ENCODE peak calls at places on chromosomes 5 and 9, in four cellular contexts. O is BJ, K is brain microvascular endothelial cell, G is NT2/D1. J is an unnamed sample. For H3K36me3 and H3K27me3, the result is how much of the 10 kb centered on the place peaks cover.

GRCh38 chr5:142637871-142638270 is 48.0 kb downstream of the FGF1 start:
- DNase-seq in O (no peak), K (no peak), G (no peak), J (no peak)

GRCh38 chr5:36355513-36355912 is 53.8 kb upstream of the RANBP3L start:
- DNase-seq in O (no peak), K (no peak), G (no peak), J (no peak)

GRCh38 chr5:132474131-132474723 is 16.3 kb downstream of the IRF1 start:
- DNase-seq in O (no peak), K (no peak), G (no peak), J (no peak)

GRCh38 chr9:3858961-3859360 is 333.2 kb upstream of the RFX3 start:
- DNase-seq in O (no peak), K (no peak), G (no peak), J (no peak)

GRCh38 chr9:120946259-120946658 is 19.7 kb upstream of the TRAF1 start:
- DNase-seq in O (no peak), K (no peak), G (no peak), J (no peak)

GRCh38 chr9:91086657-91087563 is 274.8 kb downstream of the AUH start:
- DNase-seq in O (no peak), K (no peak), G (no peak), J (no peak)

GRCh38 chr5:14190194-14191164 is 47.3 kb downstream of the TRIO start:
- DNase-seq in O (peak), K (peak), G (no peak), J (peak)

GRCh38 chr9:133528001-133528886 is 3.5 kb upstream of the MYMK start:
- DNase-seq in O (no peak), K (no peak), G (no peak), J (no peak)

GRCh38 chr5:137997726-137998213 is 35.1 kb downstream of the FAM13B start:
- DNase-seq in O (no peak), K (peak), G (no peak), J (no peak)

GRCh38 chr5:173452098-173452497 is 123.9 kb upstream of the STC2 start:
- DNase-seq in O (peak), K (peak), G (no peak), J (no peak)

DNA sequence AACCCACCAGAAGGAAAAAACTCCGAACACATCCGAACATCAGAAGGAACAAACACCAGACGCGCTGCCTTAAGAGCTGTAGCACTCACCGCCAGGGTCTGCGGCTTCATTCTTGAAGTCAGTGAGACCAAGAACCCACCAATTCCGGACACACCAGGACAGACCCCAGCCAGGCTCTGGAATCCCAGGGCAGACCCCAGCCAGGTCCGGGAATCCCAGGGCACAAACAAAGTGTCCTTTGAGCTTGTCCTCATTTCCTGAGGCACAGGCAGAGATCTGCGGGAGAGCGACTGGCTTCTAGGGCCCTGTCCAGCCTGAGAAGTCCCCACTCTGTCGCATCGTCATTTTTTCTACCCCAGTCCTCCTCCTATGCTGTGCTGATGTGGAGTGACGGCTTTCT is 461.1 kb downstream of the ACTL7B start:
- DNase-seq in O (no peak), K (no peak), G (no peak), J (no peak)
- H3K36me3 ChIP-seq in O (under half), K (under half), G (under half), J (under half)

GRCh38 chr9:137138058-137138697 is 776 bp upstream of the GRIN1 start:
- DNase-seq in O (no peak), K (no peak), G (no peak), J (no peak)
- H3K4me3 ChIP-seq in O (no peak), K (no peak), G (peak), J (no peak)

GRCh38 chr9:109469646-109470358 is 28.3 kb downstream of the PTPN3 start:
- DNase-seq in O (peak), K (peak), G (peak), J (peak)

GRCh38 chr9:109467936-109468335 is 30.2 kb downstream of the PTPN3 start:
- DNase-seq in O (no peak), K (no peak), G (no peak), J (no peak)

GRCh38 chr9:109468927-109469326 is 29.2 kb downstream of the PTPN3 start:
- DNase-seq in O (no peak), K (no peak), G (no peak), J (no peak)

GRCh38 chr9:109463924-109464625 is 34.0 kb downstream of the PTPN3 start:
- DNase-seq in O (no peak), K (no peak), G (no peak), J (no peak)

GRCh38 chr9:109466623-109467590 is 31.2 kb downstream of the PTPN3 start:
- DNase-seq in O (no peak), K (no peak), G (no peak), J (no peak)
- H3K27me3 ChIP-seq in O (under half), K (under half), G (under half), J (under half)

GRCh38 chr5:23257656-23258055 is 249.8 kb upstream of the PRDM9 start:
- DNase-seq in O (no peak), K (no peak), G (no peak), J (peak)
- H3K36me3 ChIP-seq in O (under half), K (under half), G (under half), J (under half)

GRCh38 chr9:16417749-16418148 is 452.7 kb downstream of the BNC2 start:
- DNase-seq in O (no peak), K (peak), G (no peak), J (no peak)
- H3K4me3 ChIP-seq in O (no peak), K (no peak), G (no peak), J (peak)

GRCh38 chr5:61576556-61576955 is 244.5 kb downstream of the ZSWIM6 start:
- DNase-seq in O (no peak), K (no peak), G (no peak), J (no peak)

GRCh38 chr5:61575581-61575980 is 243.5 kb downstream of the ZSWIM6 start:
- DNase-seq in O (no peak), K (no peak), G (no peak), J (no peak)

GRCh38 chr5:61575103-61575502 is 243.0 kb downstream of the ZSWIM6 start:
- DNase-seq in O (peak), K (peak), G (no peak), J (peak)

GRCh38 chr5:61570767-61571166 is 238.7 kb downstream of the ZSWIM6 start:
- DNase-seq in O (no peak), K (no peak), G (no peak), J (no peak)

DNA sequence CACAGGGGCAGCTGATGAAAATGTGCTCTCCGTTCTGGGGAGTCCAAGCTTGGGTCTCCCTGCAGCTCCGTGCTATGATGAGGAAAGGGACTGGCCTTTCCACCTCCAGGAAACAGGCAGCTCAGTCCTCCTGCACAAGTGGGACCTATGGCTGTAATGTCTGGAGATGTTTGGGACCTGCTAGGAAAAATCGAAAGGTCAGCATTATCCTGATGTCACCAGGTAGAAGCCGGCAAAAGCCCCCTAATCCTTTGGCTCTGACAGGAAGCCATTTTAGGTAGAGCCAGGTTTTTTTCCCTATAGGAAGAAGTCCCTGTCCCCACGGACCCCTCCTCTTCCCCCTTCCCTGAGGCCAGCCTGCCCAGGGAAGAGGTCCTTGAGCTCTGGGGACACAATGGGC is 240.9 kb downstream of the ZSWIM6 start:
- DNase-seq in O (no peak), K (no peak), G (no peak), J (no peak)
- H3K27me3 ChIP-seq in O (under half), K (under half), G (under half), J (under half)

GRCh38 chr9:136392538-136393449 is 7.2 kb downstream of the SNAPC4 start:
- DNase-seq in O (no peak), K (no peak), G (no peak), J (no peak)
- H3K36me3 ChIP-seq in O (half or more), K (half or more), G (half or more), J (half or more)

GRCh38 chr9:136342191-136343120 is 15.1 kb downstream of the GPSM1 start:
- DNase-seq in O (no peak), K (peak), G (no peak), J (no peak)
- H3K4me3 ChIP-seq in O (no peak), K (peak), G (no peak), J (no peak)